ENCODE peak calls at places on chromosomes 13 and 19, in nine cellular contexts. C, L, O, B, E, V, R, X and J are unnamed samples.

GRCh38 chr19:53333071-53333465 is 481 bp upstream of the ZNF845 start:
- DNase-seq in C (peak; percentile 76), L (no peak), O (no peak), B (peak; percentile 14), E (peak; percentile 82), V (peak; percentile 73), R (peak; percentile 61), X (no peak), J (peak; percentile 64)

GRCh38 chr13:30113983-30114491 is 193.3 kb downstream of the KATNAL1 start:
- DNase-seq in C (peak; percentile 76), L (no peak), O (no peak), B (no peak), E (peak; percentile 32), V (peak; percentile 67), R (no peak), X (no peak), J (peak; percentile 59)

GRCh38 chr13:51222510-51223283 is 499 bp downstream of the FAM124A start:
- DNase-seq in C (peak; percentile 69), L (peak; percentile 5), O (no peak), B (no peak), E (peak; percentile 59), V (peak; percentile 23), R (no peak), X (no peak), J (peak; percentile 18)

GRCh38 chr19:54164369-54165068 is 5.0 kb upstream of the LENG1 start:
- DNase-seq in C (peak; percentile 71), L (peak; percentile 94), O (peak; percentile 39), B (no peak), E (peak; percentile 97), V (peak; percentile 50), R (no peak), X (no peak), J (peak; percentile 89)

GRCh38 chr19:39483141-39483540 is 2.5 kb downstream of the TIMM50 start:
- DNase-seq in C (no peak), L (no peak), O (no peak), B (no peak), E (no peak), V (no peak), R (no peak), X (no peak), J (no peak)

GRCh38 chr13:83880275-83881027 is 1.8 kb downstream of the SLITRK1 start:
- DNase-seq in C (peak; percentile 26), L (no peak), O (no peak), B (no peak), E (peak; percentile 28), V (no peak), R (no peak), X (no peak), J (no peak)

GRCh38 chr19:34962281-34962944 is 1.6 kb downstream of the ZNF792 start:
- DNase-seq in C (no peak), L (peak; percentile 70), O (no peak), B (peak; percentile 67), E (no peak), V (no peak), R (peak; percentile 72), X (no peak), J (no peak)

GRCh38 chr19:12924621-12925310 is 5.7 kb upstream of the SYCE2 start:
- DNase-seq in C (no peak), L (no peak), O (no peak), B (no peak), E (no peak), V (no peak), R (no peak), X (no peak), J (no peak)

GRCh38 chr13:84132491-84132890 is 250.2 kb upstream of the SLITRK1 start:
- DNase-seq in C (no peak), L (no peak), O (no peak), B (no peak), E (no peak), V (no peak), R (no peak), X (no peak), J (no peak)

GRCh38 chr19:41420101-41420880 is 6.9 kb downstream of the B3GNT8 start:
- DNase-seq in C (no peak), L (no peak), O (no peak), B (no peak), E (no peak), V (no peak), R (no peak), X (no peak), J (no peak)

GRCh38 chr13:106756446-106756845 is 188.5 kb upstream of the ARGLU1 start:
- DNase-seq in C (peak; percentile 84), L (no peak), O (no peak), B (no peak), E (no peak), V (no peak), R (no peak), X (no peak), J (peak; percentile 26)

GRCh38 chr13:78806457-78806856 is 147.5 kb upstream of the OBI1 start:
- DNase-seq in C (peak; percentile 21), L (peak; percentile 18), O (no peak), B (no peak), E (peak; percentile 67), V (peak; percentile 28), R (no peak), X (no peak), J (no peak)

GRCh38 chr19:19071897-19072296 is 8.1 kb downstream of the SLC25A42 start:
- DNase-seq in C (no peak), L (no peak), O (no peak), B (no peak), E (no peak), V (no peak), R (no peak), X (no peak), J (no peak)

DNA sequence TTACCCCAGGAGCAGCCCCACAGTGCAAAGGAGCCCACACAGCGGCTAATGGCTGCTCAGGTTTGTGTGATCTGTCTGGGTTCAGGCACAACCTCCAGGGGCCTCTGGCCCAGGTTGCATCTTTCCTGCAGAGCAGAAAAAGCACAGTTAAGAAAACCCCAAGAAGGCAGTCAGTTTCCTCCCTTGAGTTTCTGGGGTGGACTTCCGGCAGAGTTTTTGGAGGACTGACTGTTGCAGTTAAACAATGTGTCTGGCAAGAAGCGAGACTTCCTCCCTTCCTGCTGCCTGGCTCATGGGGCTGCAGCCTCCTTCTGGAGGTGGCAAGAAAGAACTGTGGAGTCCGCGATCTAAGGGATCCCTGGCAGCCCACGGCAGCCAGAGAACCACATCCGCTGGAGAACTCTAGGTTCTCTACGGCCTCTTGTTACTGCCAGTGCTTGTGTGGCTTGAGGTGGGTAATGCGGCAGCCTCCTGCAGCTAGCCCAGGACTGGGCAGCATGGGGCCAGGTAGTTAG is 114.4 kb downstream of the ZDHHC20 start:
- DNase-seq in C (no peak), L (no peak), O (no peak), B (peak; percentile 37), E (no peak), V (no peak), R (no peak), X (peak; percentile 6), J (no peak)
- TF ChIP-seq EZH2phosphoT487 in C (no peak), L (no peak), O (no peak), B (no peak), E (no peak), V (no peak), R (no peak), X (no peak), J (no peak)

GRCh38 chr19:46410205-46411087 is 2.9 kb downstream of the CCDC8 start:
- DNase-seq in C (no peak), L (no peak), O (no peak), B (peak; percentile 57), E (no peak), V (no peak), R (no peak), X (no peak), J (no peak)

GRCh38 chr19:46413262-46414031 is at the start of gene CCDC8:
- DNase-seq in C (peak; percentile 97), L (no peak), O (no peak), B (no peak), E (peak; percentile 98), V (peak; percentile 74), R (no peak), X (no peak), J (peak; percentile 97)

GRCh38 chr19:46412983-46413261 is 442 bp downstream of the CCDC8 start:
- DNase-seq in C (no peak), L (no peak), O (no peak), B (no peak), E (no peak), V (peak; percentile 38), R (no peak), X (no peak), J (no peak)

GRCh38 chr19:46412034-46412982 is 1.1 kb downstream of the CCDC8 start:
- DNase-seq in C (peak; percentile 61), L (no peak), O (no peak), B (no peak), E (no peak), V (peak; percentile 31), R (no peak), X (no peak), J (peak; percentile 40)

GRCh38 chr19:46411088-46412033 is 2.0 kb downstream of the CCDC8 start:
- DNase-seq in C (no peak), L (no peak), O (no peak), B (no peak), E (no peak), V (no peak), R (no peak), X (no peak), J (peak; percentile 4)
- H3K4me3 ChIP-seq in C (peak overlapping the region; percentile 70), L (no peak overlapping the region), O (no peak overlapping the region), B (no peak overlapping the region), E (peak overlapping the region; percentile 94), V (peak overlapping the region; percentile 67), R (no peak overlapping the region), X (no peak overlapping the region), J (peak overlapping the region; percentile 77)

DNA sequence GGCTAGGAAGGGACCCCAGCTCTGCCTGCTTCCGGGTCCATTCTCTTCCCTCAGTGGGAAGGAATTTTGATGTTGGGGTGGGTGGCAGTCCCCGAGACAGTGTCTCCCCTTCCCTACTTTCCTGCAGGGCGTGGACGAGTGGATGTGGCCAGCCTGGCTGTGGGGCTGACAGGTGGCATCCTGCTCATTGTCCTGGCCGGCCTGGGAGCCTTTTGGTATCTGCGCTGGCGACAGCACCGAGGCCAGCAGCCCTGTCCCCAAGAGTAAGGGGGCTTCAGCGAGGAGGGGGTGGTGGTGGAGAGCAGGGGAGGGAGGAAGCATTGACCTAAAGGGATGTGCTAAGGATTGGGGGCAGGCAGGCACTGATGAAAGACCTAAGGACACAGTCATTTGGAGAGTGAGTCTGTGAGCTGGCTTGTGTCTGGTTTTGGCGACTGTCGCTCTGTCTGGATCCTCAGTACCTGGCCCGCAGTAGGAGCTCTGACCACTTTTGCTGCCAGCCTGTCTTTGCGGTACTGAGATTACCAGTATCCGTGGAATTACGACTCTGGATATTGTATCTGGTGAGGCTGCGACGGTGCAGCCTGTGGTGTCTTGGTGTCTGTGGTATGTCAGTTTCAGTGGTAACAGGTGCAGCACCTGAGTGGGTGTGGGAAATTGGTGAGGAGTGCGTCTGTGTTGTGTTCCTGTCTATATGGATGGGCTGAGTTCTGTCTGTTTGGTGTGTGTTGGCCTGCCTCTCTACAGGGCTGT is 2.4 kb upstream of the PRR12 start:
- DNase-seq in C (no peak), L (no peak), O (no peak), B (no peak), E (no peak), V (no peak), R (no peak), X (peak; percentile 64), J (no peak)
- TF ChIP-seq EZH2phosphoT487 in C (no peak), L (no peak), O (no peak), B (no peak), E (no peak), V (no peak), R (no peak), X (no peak), J (no peak)

DNA sequence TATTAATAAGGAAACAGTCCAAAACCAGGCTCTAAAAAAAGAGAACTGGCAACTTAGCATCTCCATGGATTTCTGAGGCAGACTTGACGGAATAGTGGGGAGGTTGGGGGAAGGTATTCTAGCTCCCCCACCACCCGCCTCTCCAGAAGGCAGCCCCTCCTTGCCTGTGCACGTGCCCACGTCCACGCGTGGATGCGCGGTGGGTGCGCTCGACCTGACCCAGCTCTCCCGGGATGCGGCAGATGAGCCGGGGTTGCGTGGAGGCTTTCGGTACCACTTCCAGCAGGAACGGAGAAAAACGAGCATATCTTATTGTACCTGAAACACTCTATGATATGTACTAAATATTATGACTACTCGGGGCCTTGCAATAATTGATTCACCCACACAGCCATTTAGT is 117.7 kb downstream of the URI1 start:
- DNase-seq in C (no peak), L (no peak), O (no peak), B (no peak), E (no peak), V (no peak), R (peak; percentile 21), X (no peak), J (no peak)
- H3K4me3 ChIP-seq in C (no peak overlapping the region), L (no peak overlapping the region), O (no peak overlapping the region), B (no peak overlapping the region), E (no peak overlapping the region), V (no peak overlapping the region), R (no peak overlapping the region), X (no peak overlapping the region), J (no peak overlapping the region)